ENCODE peak calls at places on chromosomes 4 and X, in ten cellular contexts. M is psoas muscle; Z is breast epithelium; H is smooth muscle cell of the brain vasculature; N is choroid plexus epithelial cell; O is SK-MEL-5; E is T-helper 9 cell; D is cardiac muscle cell; B is dorsolateral prefrontal cortex; R is activated CD4-positive, CD25-positive, alpha-beta regulatory T cell. Y is an unnamed sample.

GRCh38 chr4:105092356-105092755 is 54.3 kb upstream of the TET2 start:
- DNase-seq in M (no peak), H (no peak), R (no peak), Z (no peak), B (no peak), D (no peak), O (no peak), E (no peak), N (peak), Y (no peak)

GRCh38 chr4:184553891-184554290 is 79.5 kb upstream of the IRF2 start:
- DNase-seq in Z (no peak), B (no peak), N (no peak), E (no peak), D (no peak), M (no peak), R (no peak), H (no peak), O (no peak), Y (no peak)

GRCh38 chr4:70183168-70183939 is 12.2 kb upstream of the ODAM start:
- DNase-seq in M (no peak), O (peak), E (no peak), R (no peak), B (no peak), H (peak), D (peak), N (peak), Z (no peak), Y (peak)

GRCh38 chr4:1992468-1993168 is 16.2 kb downstream of the NELFA start:
- DNase-seq in H (no peak), D (no peak), Z (peak), E (no peak), O (no peak), M (no peak), N (no peak), R (no peak), B (peak), Y (no peak)

GRCh38 chrX:30793075-30793766 is 95.8 kb downstream of the TAB3 start:
- DNase-seq in R (no peak), H (no peak), O (no peak), D (no peak), M (no peak), Z (no peak), E (no peak), B (no peak), N (no peak), Y (no peak)

GRCh38 chr4:67084801-67085200 is 460.5 kb downstream of the CENPC start:
- DNase-seq in H (no peak), N (no peak), R (no peak), M (no peak), Z (no peak), O (no peak), D (no peak), B (no peak), E (no peak), Y (no peak)

GRCh38 chrX:135951291-135951690 is 22.5 kb downstream of the MMGT1 start:
- DNase-seq in N (no peak), M (no peak), O (peak), E (no peak), H (no peak), D (no peak), B (no peak), R (no peak), Z (no peak), Y (no peak)

GRCh38 chr4:48766393-48766792 is 13.7 kb downstream of the FRYL start:
- DNase-seq in E (no peak), M (no peak), R (no peak), Z (no peak), B (no peak), H (no peak), D (no peak), N (no peak), O (no peak), Y (peak)

GRCh38 chr4:182144621-182145359 is 98.4 kb upstream of the TENM3 start:
- DNase-seq in E (no peak), M (peak), O (peak), D (peak), R (no peak), B (no peak), H (no peak), N (no peak), Z (no peak), Y (no peak)

GRCh38 chrX:24294619-24295018 is 19.2 kb downstream of the SUPT20HL2 start:
- DNase-seq in Z (no peak), O (peak), B (no peak), E (no peak), N (peak), R (no peak), H (no peak), M (no peak), D (peak), Y (peak)

GRCh38 chrX:152907084-152907651 is 9.3 kb downstream of the ZNF185 start:
- DNase-seq in B (peak), M (no peak), Z (peak), D (peak), E (no peak), N (peak), R (no peak), O (peak), H (no peak), Y (peak)

Y was measured in activated CD8-positive, alpha-beta T cell treated with anti-CD3 and anti-CD28 coated beads for 36 hours.